ENCODE peak calls at places on chromosomes 6 and 20, in five cellular contexts. K, R, O, T and C are unnamed samples.

GRCh38 chr6:125950293-125950692 is 6.3 kb upstream of the HINT3 start:
- DNase-seq in R (peak), T (no peak), O (peak), K (no peak), C (no peak)

GRCh38 chr20:49381558-49382493 is 100.6 kb downstream of the KCNB1 start:
- DNase-seq in O (no peak), R (no peak), K (peak), T (no peak), C (no peak)

GRCh38 chr20:58850693-58851174 is at the start of gene GNAS-AS1:
- DNase-seq in K (no peak), T (no peak), O (peak), R (no peak), C (no peak)

GRCh38 chr6:9233686-9234085 is 798.3 kb upstream of the SLC35B3 start:
- DNase-seq in K (no peak), O (no peak), T (no peak), R (no peak), C (no peak)

GRCh38 chr6:152893187-152893586 is 89.7 kb downstream of the FBXO5 start:
- DNase-seq in O (no peak), T (no peak), R (no peak), K (no peak), C (no peak)

GRCh38 chr6:44630125-44631028 is 242.9 kb downstream of the CDC5L start:
- DNase-seq in O (peak), T (peak), R (peak), K (peak), C (peak)

GRCh38 chr20:52054123-52054522 is 137.5 kb downstream of the ZFP64 start:
- DNase-seq in K (no peak), O (no peak), R (no peak), T (no peak), C (no peak)

GRCh38 chr6:71405416-71405815 is 116.8 kb downstream of the OGFRL1 start:
- DNase-seq in O (no peak), R (no peak), K (no peak), T (no peak), C (no peak)

GRCh38 chr20:44485078-44485829 is 9.6 kb downstream of the TTPAL start:
- DNase-seq in O (no peak), R (no peak), T (no peak), K (no peak), C (no peak)

GRCh38 chr6:169168302-169168630 is 85.4 kb downstream of the THBS2 start:
- DNase-seq in R (no peak), K (no peak), O (no peak), T (no peak), C (no peak)

GRCh38 chr20:46200582-46201570 is 82.8 kb downstream of the CD40 start:
- DNase-seq in O (peak), T (no peak), R (no peak), K (no peak), C (no peak)

DNA sequence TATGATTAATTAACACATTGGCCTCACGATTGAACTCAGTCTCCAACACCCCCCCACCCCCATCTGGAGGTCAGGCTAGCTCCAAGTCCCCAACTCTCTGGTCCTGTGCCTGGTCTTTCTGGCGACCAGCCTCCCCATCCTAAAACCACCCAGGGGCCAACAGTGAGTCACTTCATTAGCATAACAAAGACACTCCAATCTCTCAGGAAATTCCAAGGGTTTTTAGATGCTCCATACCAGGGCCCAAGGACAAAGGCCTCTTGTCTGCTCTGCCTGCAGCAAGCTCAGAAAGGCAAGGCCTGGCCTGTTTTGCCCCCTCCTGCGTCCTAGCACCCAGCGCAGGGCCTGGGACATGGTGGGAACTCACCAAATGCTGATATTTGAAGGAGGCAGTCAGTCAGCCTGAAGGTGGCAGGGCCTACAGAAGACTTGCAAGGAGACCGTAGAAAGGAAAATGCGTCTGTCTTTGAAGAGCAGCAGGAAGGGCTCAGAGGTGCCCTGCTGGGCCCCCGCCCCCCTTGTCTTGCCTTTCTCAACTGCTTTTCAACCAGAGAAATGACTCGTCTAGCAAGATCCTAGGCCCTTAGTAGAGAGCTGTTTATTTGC is 184.7 kb downstream of the CDH4 start:
- DNase-seq in K (no peak), R (no peak), T (no peak), O (no peak), C (no peak)
- TF ChIP-seq MYC in K (no peak), R (no peak), T (no peak), O (no peak), C (no peak)

GRCh38 chr6:137269803-137270202 is 50.6 kb upstream of the IFNGR1 start:
- DNase-seq in T (no peak), O (no peak), R (no peak), K (no peak), C (no peak)

GRCh38 chr6:137268911-137269310 is 49.7 kb upstream of the IFNGR1 start:
- DNase-seq in K (no peak), O (no peak), T (no peak), R (no peak), C (no peak)

GRCh38 chr6:137272403-137272802 is 53.2 kb upstream of the IFNGR1 start:
- DNase-seq in T (no peak), K (no peak), O (no peak), R (no peak), C (no peak)

GRCh38 chr6:137269347-137269746 is 50.2 kb upstream of the IFNGR1 start:
- DNase-seq in O (no peak), K (no peak), R (no peak), T (no peak), C (no peak)

GRCh38 chr6:137271245-137272183 is 52.3 kb upstream of the IFNGR1 start:
- DNase-seq in O (peak), K (peak), R (peak), T (peak), C (peak)
- TF ChIP-seq MYC in O (no peak), K (no peak), R (no peak), T (no peak), C (no peak)

GRCh38 chr6:55916188-55916587 is 40.8 kb upstream of the BMP5 start:
- DNase-seq in T (no peak), R (no peak), K (no peak), O (no peak), C (no peak)

GRCh38 chr6:55919909-55920308 is 44.5 kb upstream of the BMP5 start:
- DNase-seq in K (no peak), R (no peak), T (no peak), O (no peak), C (no peak)

GRCh38 chr6:55922406-55922805 is 47.0 kb upstream of the BMP5 start:
- DNase-seq in K (no peak), R (no peak), T (no peak), O (no peak), C (no peak)

GRCh38 chr6:55917756-55918415 is 42.5 kb upstream of the BMP5 start:
- DNase-seq in R (no peak), O (no peak), T (no peak), K (no peak), C (no peak)

DNA sequence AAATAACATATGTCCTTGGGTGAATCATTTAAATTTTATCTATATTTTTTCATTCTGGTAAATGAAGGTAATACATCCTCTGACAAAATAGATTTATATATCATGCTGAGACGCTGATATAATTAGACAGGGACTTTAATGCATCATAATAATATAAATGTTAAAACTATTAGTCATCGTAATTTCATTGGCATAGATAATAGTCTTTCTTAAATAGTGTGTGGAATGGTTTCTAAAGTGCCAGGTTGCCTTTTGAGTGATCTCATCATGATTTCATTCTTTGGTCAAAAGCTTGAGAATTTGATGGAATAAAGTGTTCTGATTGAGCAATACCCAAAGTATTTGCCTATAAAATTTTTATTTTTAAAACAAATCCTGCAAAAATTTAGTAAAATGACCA is 43.2 kb upstream of the BMP5 start:
- DNase-seq in R (no peak), O (no peak), K (no peak), T (no peak), C (no peak)
- TF ChIP-seq MYC in R (no peak), O (no peak), K (no peak), T (no peak), C (no peak)

GRCh38 chr6:148513145-148514071 is 170.8 kb downstream of the SASH1 start:
- DNase-seq in K (no peak), O (no peak), R (no peak), T (no peak), C (no peak)
- TF ChIP-seq MYC in K (no peak), O (no peak), R (no peak), T (no peak), C (no peak)

DNA sequence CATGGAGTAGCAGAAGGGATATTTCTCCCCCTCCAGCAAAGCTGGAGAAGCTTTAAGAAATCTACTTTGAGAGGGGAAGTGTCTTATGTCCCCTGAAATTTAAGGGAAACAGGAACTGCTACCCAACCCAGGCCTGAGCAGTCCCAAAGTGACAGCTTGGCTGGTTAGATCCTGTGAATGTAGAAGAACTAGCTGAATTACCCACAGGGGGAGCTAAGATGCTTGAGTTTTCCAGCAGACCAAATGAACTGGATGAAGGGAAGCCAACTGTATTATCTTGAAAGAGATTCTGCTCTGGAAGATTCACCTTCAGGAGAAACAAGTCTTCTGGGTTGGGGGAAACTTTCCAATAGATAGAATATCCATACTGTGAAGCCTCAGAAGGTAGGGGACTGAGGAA is 303.3 kb upstream of the MMS22L start:
- DNase-seq in K (no peak), O (no peak), R (peak), T (no peak), C (peak)
- TF ChIP-seq MYC in K (no peak), O (no peak), R (no peak), T (no peak), C (no peak)

GRCh38 chr6:3784423-3784822 is 32.9 kb upstream of the PXDC1 start:
- DNase-seq in T (no peak), R (no peak), O (no peak), K (no peak), C (no peak)

GRCh38 chr6:3782876-3783832 is 31.6 kb upstream of the PXDC1 start:
- DNase-seq in O (no peak), K (no peak), T (no peak), R (no peak), C (no peak)

GRCh38 chr6:3785745-3786098 is 34.2 kb upstream of the PXDC1 start:
- DNase-seq in K (no peak), T (no peak), O (no peak), R (no peak), C (no peak)

GRCh38 chr6:3786131-3786530 is 34.6 kb upstream of the PXDC1 start:
- DNase-seq in R (no peak), O (no peak), T (no peak), K (no peak), C (no peak)

DNA sequence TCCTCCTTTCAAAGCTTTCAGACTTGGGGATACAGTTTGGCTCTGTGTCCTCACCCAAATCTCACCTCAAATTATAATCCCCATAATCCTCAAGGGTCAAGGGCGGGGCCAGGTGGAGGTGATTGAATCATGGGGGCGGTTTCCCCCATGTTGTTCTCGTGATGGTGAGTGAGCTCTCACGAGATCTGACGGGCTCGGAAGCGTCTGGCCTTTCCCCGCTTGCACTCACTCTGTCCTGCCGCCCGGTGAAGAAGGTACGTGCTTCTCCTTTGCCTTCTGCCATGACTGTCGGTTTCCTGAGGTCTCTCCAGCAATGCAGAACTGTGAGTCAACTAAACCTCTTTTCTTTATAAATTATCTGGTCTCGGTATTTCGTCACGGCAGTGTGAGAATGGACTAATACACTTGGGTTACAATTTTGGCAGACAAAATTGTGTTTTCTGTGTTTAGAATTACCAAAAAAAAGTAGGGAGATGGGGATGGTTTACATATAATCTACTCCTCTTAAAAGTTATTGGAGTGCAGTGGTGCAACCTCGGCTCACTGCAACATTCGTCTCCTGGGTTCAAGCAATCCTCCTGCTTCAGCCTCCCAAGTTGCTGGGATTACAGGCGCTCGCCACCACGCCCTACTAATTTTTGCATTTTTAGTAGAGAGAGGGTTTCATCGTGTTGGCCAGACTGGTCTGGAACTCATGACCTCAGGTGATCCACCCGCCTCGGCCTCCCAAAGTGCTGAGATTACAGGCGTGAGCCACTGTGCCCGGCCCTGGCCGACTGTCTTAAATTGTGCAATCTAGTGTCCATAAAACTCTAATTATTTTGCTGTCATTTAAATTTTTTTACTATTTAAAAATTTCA is 33.6 kb upstream of the PXDC1 start:
- DNase-seq in T (no peak), O (peak), R (no peak), K (no peak), C (no peak)
- TF ChIP-seq MYC in T (no peak), O (no peak), R (no peak), K (no peak), C (no peak)

GRCh38 chr6:16503241-16503775 is 258.0 kb downstream of the ATXN1 start:
- DNase-seq in T (no peak), K (no peak), O (no peak), R (no peak), C (no peak)

GRCh38 chr6:16503919-16504554 is 257.2 kb downstream of the ATXN1 start:
- DNase-seq in R (peak), T (no peak), O (no peak), K (no peak), C (no peak)

GRCh38 chr6:16504608-16505007 is 256.7 kb downstream of the ATXN1 start:
- DNase-seq in O (no peak), R (peak), K (no peak), T (no peak), C (no peak)

GRCh38 chr6:16508959-16509358 is 252.3 kb downstream of the ATXN1 start:
- DNase-seq in K (no peak), R (no peak), T (no peak), O (no peak), C (no peak)

GRCh38 chr6:16505711-16506362 is 255.4 kb downstream of the ATXN1 start:
- DNase-seq in K (no peak), R (no peak), O (no peak), T (peak), C (no peak)
- TF ChIP-seq MYC in K (no peak), R (no peak), O (no peak), T (no peak), C (no peak)